ENCODE peak calls at places on chromosomes 7 and 10, in ten cellular contexts. X, A, G, E, S, P, T, L, D and Z are unnamed samples.
A peak's percentile ranks its signal among the peaks of the same experiment; 100 is the strongest.

GRCh38 chr7:16295558-16295957 is 125.8 kb downstream of the CRPPA start:
- DNase-seq in S (no peak), D (peak; percentile 58), T (peak; percentile 72), G (no peak), E (no peak), L (no peak), P (no peak), X (no peak), A (no peak), Z (no peak)

GRCh38 chr10:6145414-6145978 is 56.7 kb downstream of the RBM17 start:
- DNase-seq in S (peak; percentile 38), E (no peak), D (no peak), T (no peak), L (peak; percentile 29), X (no peak), G (no peak), A (peak; percentile 81), P (no peak), Z (no peak)

GRCh38 chr7:31776616-31777015 is 89.6 kb downstream of the PPP1R17 start:
- DNase-seq in X (peak; percentile 55), A (peak; percentile 14), E (no peak), S (no peak), D (peak; percentile 89), G (no peak), L (no peak), P (peak; percentile 84), T (peak; percentile 92), Z (no peak)

GRCh38 chr10:58253184-58253583 is 14.5 kb downstream of the IPMK start:
- DNase-seq in E (no peak), X (no peak), L (no peak), P (no peak), T (no peak), D (no peak), A (no peak), S (no peak), G (no peak), Z (no peak)

GRCh38 chr7:80136276-80137045 is 1.8 kb downstream of the GNAI1 start:
- DNase-seq in G (no peak), D (peak; percentile 57), S (no peak), X (peak; percentile 38), E (no peak), P (peak; percentile 63), L (no peak), A (peak; percentile 13), T (peak; percentile 70), Z (no peak)

GRCh38 chr10:96089670-96090462 is 40.2 kb upstream of the ZNF518A start:
- DNase-seq in D (peak; percentile 97), S (peak; percentile 98), E (peak; percentile 94), A (no peak), T (peak; percentile 98), P (peak; percentile 96), L (peak; percentile 95), X (peak; percentile 86), G (peak; percentile 89), Z (peak; percentile 86)

GRCh38 chr7:110432061-110432553 is 658.8 kb upstream of the LRRN3 start:
- DNase-seq in S (no peak), G (no peak), X (no peak), E (no peak), P (no peak), D (no peak), L (no peak), A (no peak), T (no peak), Z (no peak)

GRCh38 chr10:59905066-59905734 is 1.2 kb downstream of the CCDC6 start:
- DNase-seq in L (peak; percentile 59), X (peak; percentile 44), A (peak; percentile 68), E (no peak), D (peak; percentile 16), S (peak; percentile 52), G (peak; percentile 62), T (peak; percentile 32), P (peak; percentile 16), Z (no peak)

GRCh38 chr7:79513271-79513670 is 59.8 kb upstream of the MAGI2 start:
- DNase-seq in E (no peak), A (no peak), G (no peak), P (no peak), D (no peak), X (no peak), S (no peak), T (no peak), L (no peak), Z (no peak)

GRCh38 chr10:80528901-80529300 is 8.8 kb upstream of the SH2D4B start:
- DNase-seq in G (no peak), X (no peak), A (no peak), L (no peak), S (no peak), D (no peak), T (no peak), E (no peak), P (no peak), Z (no peak)

GRCh38 chr7:132100981-132101380 is 475.3 kb downstream of the PLXNA4 start:
- DNase-seq in D (no peak), T (no peak), P (no peak), S (no peak), G (no peak), X (no peak), E (no peak), L (no peak), A (no peak), Z (no peak)

GRCh38 chr10:120479506-120479905 is 22.5 kb downstream of the PLPP4 start:
- DNase-seq in G (no peak), S (no peak), A (no peak), T (no peak), P (no peak), E (peak; percentile 16), X (no peak), D (no peak), L (no peak), Z (no peak)

GRCh38 chr10:120480848-120481247 is 23.8 kb downstream of the PLPP4 start:
- DNase-seq in L (no peak), X (no peak), T (no peak), P (no peak), G (no peak), S (no peak), A (no peak), E (no peak), D (no peak), Z (no peak)

GRCh38 chr10:120478401-120478800 is 21.4 kb downstream of the PLPP4 start:
- DNase-seq in E (no peak), D (peak; percentile 76), X (no peak), A (no peak), T (peak; percentile 76), P (no peak), L (no peak), G (no peak), S (no peak), Z (no peak)

GRCh38 chr10:120477723-120478270 is 20.8 kb downstream of the PLPP4 start:
- DNase-seq in D (peak; percentile 64), S (no peak), E (peak; percentile 53), X (peak; percentile 40), L (no peak), T (peak; percentile 72), P (no peak), G (no peak), A (no peak), Z (no peak)

GRCh38 chr10:120480065-120480600 is 23.1 kb downstream of the PLPP4 start:
- DNase-seq in L (no peak), E (peak; percentile 23), D (no peak), T (peak; percentile 29), X (no peak), P (no peak), S (no peak), A (no peak), G (no peak), Z (no peak)
- TF ChIP-seq CTCF in L (no peak), E (no peak), D (no peak), T (no peak), X (peak; percentile 8), P (no peak), S (peak; percentile 26), A (peak; percentile 41), G (no peak), Z (no peak)

DNA sequence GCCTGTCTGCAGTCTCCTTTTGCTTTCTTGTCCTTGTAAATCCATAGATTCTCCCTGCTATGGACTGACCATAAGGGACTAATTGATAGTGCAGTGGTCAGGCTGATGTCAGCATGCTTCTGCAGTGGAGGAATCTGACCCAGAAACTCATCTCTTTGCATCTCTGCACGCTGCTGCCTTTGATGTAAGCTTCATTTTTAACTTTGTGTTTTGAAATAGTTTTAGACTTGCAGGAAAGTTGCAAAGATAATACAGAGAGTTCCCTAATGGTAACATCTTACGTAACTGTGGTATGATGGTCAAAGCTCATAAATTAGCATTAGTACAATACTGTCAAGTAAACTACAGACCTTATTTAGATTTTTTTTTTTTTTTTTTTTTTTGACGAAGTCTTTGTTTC is 89.6 kb downstream of the GALNT17 start:
- DNase-seq in L (no peak), X (no peak), E (no peak), P (no peak), S (no peak), G (no peak), D (no peak), T (no peak), A (no peak), Z (no peak)
- H3K27ac ChIP-seq in L (peak overlapping the region; percentile 65), X (no peak overlapping the region), E (no peak overlapping the region), P (no peak overlapping the region), S (no peak overlapping the region), G (no peak overlapping the region), D (no peak overlapping the region), T (no peak overlapping the region), A (no peak overlapping the region), Z (no peak overlapping the region)

DNA sequence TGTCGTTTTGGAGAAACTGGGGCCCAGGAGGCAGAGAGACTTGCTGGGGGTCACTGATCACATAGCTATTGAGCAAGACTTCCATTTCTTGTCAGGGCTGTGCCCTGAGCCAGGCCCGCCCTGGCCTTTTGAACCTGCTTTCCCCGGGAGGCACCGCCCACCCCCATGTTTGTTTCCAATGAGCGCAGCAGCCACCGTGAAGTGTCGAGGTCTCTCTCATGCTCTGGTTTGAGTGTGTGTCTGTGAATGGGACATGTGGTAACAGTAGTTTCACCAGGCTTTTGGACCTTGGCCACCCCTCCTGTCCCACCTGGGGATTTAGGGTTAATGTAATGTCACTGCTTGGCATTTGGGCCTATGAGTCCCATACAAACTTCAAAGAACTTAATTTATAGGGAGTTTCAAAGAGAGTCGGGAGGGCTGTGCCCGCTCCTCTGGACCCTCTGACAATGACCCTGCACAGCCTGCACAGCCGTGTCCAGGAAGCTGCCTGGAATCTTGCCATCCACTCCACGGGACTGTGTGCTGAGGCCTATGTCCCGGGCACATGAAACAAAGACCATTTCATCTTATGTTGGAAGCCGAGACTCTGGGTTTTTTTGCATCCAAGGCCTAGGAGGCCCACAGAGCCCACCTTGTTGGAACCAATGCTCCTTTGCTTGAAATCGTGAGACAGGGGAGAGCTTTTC is 6.3 kb downstream of the PRF1 start:
- DNase-seq in E (peak; percentile 44), L (no peak), X (no peak), D (no peak), T (no peak), S (no peak), A (no peak), P (no peak), G (no peak), Z (no peak)
- H3K9me3 ChIP-seq in E (no peaks in the 10 kb centered on the region), L (no peaks in the 10 kb centered on the region), X (no peaks in the 10 kb centered on the region), D (no peaks in the 10 kb centered on the region), T (no peaks in the 10 kb centered on the region), S (no peaks in the 10 kb centered on the region), A (no peaks in the 10 kb centered on the region), P (no peaks in the 10 kb centered on the region), G (no peaks in the 10 kb centered on the region), Z (no peaks in the 10 kb centered on the region)

DNA sequence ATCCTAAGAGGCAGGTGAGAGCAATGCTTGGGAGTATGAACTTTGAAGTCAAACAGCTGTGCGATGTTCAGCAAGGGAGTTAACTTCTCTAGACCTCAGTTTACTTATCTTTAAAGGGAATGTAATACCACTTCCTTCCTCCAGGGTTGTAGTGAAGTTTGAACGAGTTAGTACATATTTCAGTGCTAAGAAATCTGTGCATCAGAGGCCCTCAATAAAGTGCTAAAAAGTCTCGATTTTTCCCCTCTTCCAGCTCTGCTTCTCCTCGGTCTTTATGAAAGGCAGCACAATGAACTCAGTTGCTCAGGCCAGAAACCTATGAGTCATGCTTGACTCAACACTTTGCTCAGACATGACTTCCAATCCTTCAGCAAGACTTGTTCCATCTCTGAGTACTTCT is 418.9 kb downstream of the MDFIC start:
- DNase-seq in E (no peak), G (no peak), D (peak; percentile 91), A (no peak), X (peak; percentile 47), L (no peak), P (peak; percentile 94), T (peak; percentile 93), S (no peak), Z (no peak)
- TF ChIP-seq CTCF in E (no peak), G (no peak), D (peak; percentile 29), A (peak; percentile 28), X (no peak), L (no peak), P (no peak), T (peak; percentile 24), S (peak; percentile 52), Z (no peak)